ENCODE peak calls at places on chromosome 15, in seven cellular contexts. One of them, this sample, is unnamed.
A peak's percentile ranks its signal among the peaks of the same experiment; 100 is the strongest.

GRCh38 chr15:73782339-73782979 is 29.3 kb upstream of the INSYN1 start:
- DNase-seq in islet precursor cell: no peak
- DNase-seq in foreskin fibroblast: no peak
- DNase-seq in left lobe of liver: no peak
- DNase-seq in sigmoid colon: no peak
- DNase-seq in BJ: no peak
- DNase-seq in NCI-H2029: no peak
- DNase-seq in this sample: no peak

GRCh38 chr15:89457086-89457485 is 39.3 kb downstream of the RHCG start:
- DNase-seq in islet precursor cell: no peak
- DNase-seq in foreskin fibroblast: peak; percentile 6
- DNase-seq in left lobe of liver: no peak
- DNase-seq in sigmoid colon: no peak
- DNase-seq in BJ: no peak
- DNase-seq in NCI-H2029: no peak
- DNase-seq in this sample: peak; percentile 28

GRCh38 chr15:59236394-59236793 is 29.8 kb downstream of the LDHAL6B start:
- DNase-seq in islet precursor cell: no peak
- DNase-seq in foreskin fibroblast: no peak
- DNase-seq in left lobe of liver: no peak
- DNase-seq in sigmoid colon: no peak
- DNase-seq in BJ: no peak
- DNase-seq in NCI-H2029: no peak
- DNase-seq in this sample: no peak

GRCh38 chr15:70974004-70974832 is 81.6 kb downstream of the LRRC49 start:
- DNase-seq in islet precursor cell: no peak
- DNase-seq in foreskin fibroblast: peak; percentile 41
- DNase-seq in left lobe of liver: no peak
- DNase-seq in sigmoid colon: no peak
- DNase-seq in BJ: peak; percentile 24
- DNase-seq in NCI-H2029: no peak
- DNase-seq in this sample: peak; percentile 83

GRCh38 chr15:35818846-35819245 is 272.9 kb upstream of the DPH6 start:
- DNase-seq in islet precursor cell: no peak
- DNase-seq in foreskin fibroblast: no peak
- DNase-seq in left lobe of liver: no peak
- DNase-seq in sigmoid colon: no peak
- DNase-seq in BJ: no peak
- DNase-seq in NCI-H2029: no peak
- DNase-seq in this sample: no peak

GRCh38 chr15:72923304-72923703 is 129.0 kb upstream of the NEO1 start:
- DNase-seq in islet precursor cell: no peak
- DNase-seq in foreskin fibroblast: no peak
- DNase-seq in left lobe of liver: no peak
- DNase-seq in sigmoid colon: no peak
- DNase-seq in BJ: no peak
- DNase-seq in NCI-H2029: no peak
- DNase-seq in this sample: no peak

GRCh38 chr15:101844916-101845315 is 32.9 kb downstream of the OR4F15 start:
- DNase-seq in islet precursor cell: no peak
- DNase-seq in foreskin fibroblast: no peak
- DNase-seq in left lobe of liver: no peak
- DNase-seq in sigmoid colon: no peak
- DNase-seq in BJ: no peak
- DNase-seq in NCI-H2029: no peak
- DNase-seq in this sample: no peak

GRCh38 chr15:52111517-52112202 is 915 bp downstream of the BCL2L10 start:
- DNase-seq in islet precursor cell: no peak
- DNase-seq in foreskin fibroblast: no peak
- DNase-seq in left lobe of liver: no peak
- DNase-seq in sigmoid colon: no peak
- DNase-seq in BJ: no peak
- DNase-seq in NCI-H2029: no peak
- DNase-seq in this sample: no peak

GRCh38 chr15:90686435-90687218 is 30.5 kb upstream of the BLM start:
- DNase-seq in islet precursor cell: no peak
- DNase-seq in foreskin fibroblast: no peak
- DNase-seq in left lobe of liver: no peak
- DNase-seq in sigmoid colon: no peak
- DNase-seq in BJ: no peak
- DNase-seq in NCI-H2029: no peak
- DNase-seq in this sample: peak; percentile 31

GRCh38 chr15:35545316-35545824 is 595 bp downstream of the DPH6 start:
- DNase-seq in islet precursor cell: peak; percentile 81
- DNase-seq in foreskin fibroblast: peak; percentile 38
- DNase-seq in left lobe of liver: no peak
- DNase-seq in sigmoid colon: peak; percentile 68
- DNase-seq in BJ: no peak
- DNase-seq in NCI-H2029: no peak
- DNase-seq in this sample: peak; percentile 60

GRCh38 chr15:51105430-51106016 is 10.8 kb upstream of the TNFAIP8L3 start:
- DNase-seq in islet precursor cell: no peak
- DNase-seq in foreskin fibroblast: no peak
- DNase-seq in left lobe of liver: no peak
- DNase-seq in sigmoid colon: no peak
- DNase-seq in BJ: no peak
- DNase-seq in NCI-H2029: no peak
- DNase-seq in this sample: no peak

GRCh38 chr15:100168787-100169186 is 173.0 kb downstream of the ADAMTS17 start:
- DNase-seq in islet precursor cell: no peak
- DNase-seq in foreskin fibroblast: no peak
- DNase-seq in left lobe of liver: peak; percentile 33
- DNase-seq in sigmoid colon: no peak
- DNase-seq in BJ: no peak
- DNase-seq in NCI-H2029: no peak
- DNase-seq in this sample: no peak

GRCh38 chr15:98568382-98569017 is 79.8 kb upstream of the IGF1R start:
- DNase-seq in islet precursor cell: no peak
- DNase-seq in foreskin fibroblast: peak; percentile 10
- DNase-seq in left lobe of liver: no peak
- DNase-seq in sigmoid colon: no peak
- DNase-seq in BJ: no peak
- DNase-seq in NCI-H2029: no peak
- DNase-seq in this sample: no peak

GRCh38 chr15:52093539-52094502 is 18.8 kb downstream of the BCL2L10 start:
- DNase-seq in islet precursor cell: peak; percentile 44
- DNase-seq in foreskin fibroblast: peak; percentile 97
- DNase-seq in left lobe of liver: no peak
- DNase-seq in sigmoid colon: peak; percentile 78
- DNase-seq in BJ: peak; percentile 91
- DNase-seq in NCI-H2029: no peak
- DNase-seq in this sample: peak; percentile 84

GRCh38 chr15:41512512-41513281 is 930 bp downstream of the LTK start:
- DNase-seq in islet precursor cell: peak; percentile 69
- DNase-seq in foreskin fibroblast: no peak
- DNase-seq in left lobe of liver: no peak
- DNase-seq in sigmoid colon: no peak
- DNase-seq in BJ: no peak
- DNase-seq in NCI-H2029: no peak
- DNase-seq in this sample: no peak

GRCh38 chr15:54410481-54410880 is 432.2 kb downstream of the UNC13C start:
- DNase-seq in islet precursor cell: no peak
- DNase-seq in foreskin fibroblast: no peak
- DNase-seq in left lobe of liver: no peak
- DNase-seq in sigmoid colon: no peak
- DNase-seq in BJ: no peak
- DNase-seq in NCI-H2029: no peak
- DNase-seq in this sample: no peak

GRCh38 chr15:76193934-76194333 is 117.3 kb downstream of the ETFA start:
- DNase-seq in islet precursor cell: no peak
- DNase-seq in foreskin fibroblast: peak; percentile 42
- DNase-seq in left lobe of liver: no peak
- DNase-seq in sigmoid colon: no peak
- DNase-seq in BJ: no peak
- DNase-seq in NCI-H2029: no peak
- DNase-seq in this sample: no peak

GRCh38 chr15:72197460-72198409 is at the start of gene GRAMD2A:
- DNase-seq in islet precursor cell: peak; percentile 85
- DNase-seq in foreskin fibroblast: peak; percentile 44
- DNase-seq in left lobe of liver: no peak
- DNase-seq in sigmoid colon: no peak
- DNase-seq in BJ: no peak
- DNase-seq in NCI-H2029: peak; percentile 50
- DNase-seq in this sample: no peak

GRCh38 chr15:65917936-65918335 is 48.6 kb downstream of the RAB11A start:
- DNase-seq in islet precursor cell: no peak
- DNase-seq in foreskin fibroblast: no peak
- DNase-seq in left lobe of liver: no peak
- DNase-seq in sigmoid colon: no peak
- DNase-seq in BJ: no peak
- DNase-seq in NCI-H2029: no peak
- DNase-seq in this sample: no peak

GRCh38 chr15:33008284-33009011 is 186.1 kb downstream of the FMN1 start:
- DNase-seq in islet precursor cell: no peak
- DNase-seq in foreskin fibroblast: peak; percentile 46
- DNase-seq in left lobe of liver: no peak
- DNase-seq in sigmoid colon: peak; percentile 77
- DNase-seq in BJ: peak; percentile 30
- DNase-seq in NCI-H2029: no peak
- DNase-seq in this sample: peak; percentile 81

GRCh38 chr15:32919749-32920414 is 202.1 kb downstream of the GREM1 start:
- DNase-seq in islet precursor cell: no peak
- DNase-seq in foreskin fibroblast: peak; percentile 93
- DNase-seq in left lobe of liver: no peak
- DNase-seq in sigmoid colon: no peak
- DNase-seq in BJ: peak; percentile 63
- DNase-seq in NCI-H2029: no peak
- DNase-seq in this sample: peak; percentile 99

GRCh38 chr15:52021128-52021671 is 2.2 kb downstream of the MAPK6 start:
- DNase-seq in islet precursor cell: peak; percentile 62
- DNase-seq in foreskin fibroblast: peak; percentile 92
- DNase-seq in left lobe of liver: no peak
- DNase-seq in sigmoid colon: peak; percentile 75
- DNase-seq in BJ: peak; percentile 56
- DNase-seq in NCI-H2029: no peak
- DNase-seq in this sample: peak; percentile 97

GRCh38 chr15:62958528-62958927 is 84.0 kb upstream of the TPM1 start:
- DNase-seq in islet precursor cell: no peak
- DNase-seq in foreskin fibroblast: no peak
- DNase-seq in left lobe of liver: peak; percentile 89
- DNase-seq in sigmoid colon: peak; percentile 72
- DNase-seq in BJ: no peak
- DNase-seq in NCI-H2029: no peak
- DNase-seq in this sample: no peak

GRCh38 chr15:101613130-101614000 is 38.8 kb downstream of the TM2D3 start:
- DNase-seq in islet precursor cell: no peak
- DNase-seq in foreskin fibroblast: no peak
- DNase-seq in left lobe of liver: peak; percentile 91
- DNase-seq in sigmoid colon: peak; percentile 85
- DNase-seq in BJ: no peak
- DNase-seq in NCI-H2029: no peak
- DNase-seq in this sample: peak; percentile 31

GRCh38 chr15:92951800-92952199 is 51.7 kb downstream of the CHD2 start:
- DNase-seq in islet precursor cell: no peak
- DNase-seq in foreskin fibroblast: no peak
- DNase-seq in left lobe of liver: no peak
- DNase-seq in sigmoid colon: no peak
- DNase-seq in BJ: no peak
- DNase-seq in NCI-H2029: no peak
- DNase-seq in this sample: no peak

This sample was measured in IMR-90.